ENCODE peak calls at places on chromosomes 3 and 15, in four cellular contexts. V, D, J and X are unnamed samples.

GRCh38 chr3:156017636-156018035 is 102.7 kb upstream of the KCNAB1 start:
- DNase-seq in D (no peak), J (no peak), V (no peak), X (no peak)

GRCh38 chr3:150419076-150419868 is 11.2 kb downstream of the TSC22D2 start:
- DNase-seq in J (no peak), V (no peak), D (no peak), X (no peak)

GRCh38 chr3:14174483-14174882 is 3.9 kb downstream of the XPC start:
- DNase-seq in D (no peak), V (no peak), J (no peak), X (no peak)

GRCh38 chr3:197545111-197545510 is 10.7 kb downstream of the BDH1 start:
- DNase-seq in J (no peak), V (no peak), D (no peak), X (no peak)

GRCh38 chr15:22887157-22887951 is 48.9 kb downstream of the NIPA2 start:
- DNase-seq in D (peak; percentile 51), V (no peak), J (no peak), X (no peak)

GRCh38 chr3:82883072-82883471 is 1121.6 kb upstream of the GBE1 start:
- DNase-seq in D (no peak), V (no peak), J (no peak), X (no peak)

GRCh38 chr3:126464494-126464893 is 11.2 kb downstream of the ZXDC start:
- DNase-seq in J (no peak), D (no peak), V (no peak), X (no peak)

GRCh38 chr15:78085928-78086327 is 6.4 kb upstream of the SH2D7 start:
- DNase-seq in V (no peak), J (no peak), D (no peak), X (no peak)

GRCh38 chr3:122101646-122102045 is 46.5 kb downstream of the CD86 start:
- DNase-seq in D (peak; percentile 82), J (no peak), V (no peak), X (no peak)

GRCh38 chr3:109818081-109818480 is 480.7 kb upstream of the DPPA4 start:
- DNase-seq in V (no peak), D (no peak), J (no peak), X (no peak)

GRCh38 chr3:169624533-169624972 is 39.0 kb downstream of the MECOM start:
- DNase-seq in V (no peak), D (no peak), J (no peak), X (no peak)

GRCh38 chr15:74978503-74978902 is 16.9 kb upstream of the SCAMP5 start:
- DNase-seq in D (no peak), J (no peak), V (peak; percentile 29), X (no peak)

GRCh38 chr15:101137312-101137940 is 114.4 kb downstream of the CHSY1 start:
- DNase-seq in D (no peak), V (no peak), J (no peak), X (no peak)

GRCh38 chr3:185827595-185828344 is 2.9 kb upstream of the IGF2BP2 start:
- DNase-seq in V (no peak), D (no peak), J (no peak), X (no peak)

GRCh38 chr3:112774293-112774926 is 72.3 kb downstream of the CD200R1L start:
- DNase-seq in V (no peak), J (no peak), D (no peak), X (no peak)

DNA sequence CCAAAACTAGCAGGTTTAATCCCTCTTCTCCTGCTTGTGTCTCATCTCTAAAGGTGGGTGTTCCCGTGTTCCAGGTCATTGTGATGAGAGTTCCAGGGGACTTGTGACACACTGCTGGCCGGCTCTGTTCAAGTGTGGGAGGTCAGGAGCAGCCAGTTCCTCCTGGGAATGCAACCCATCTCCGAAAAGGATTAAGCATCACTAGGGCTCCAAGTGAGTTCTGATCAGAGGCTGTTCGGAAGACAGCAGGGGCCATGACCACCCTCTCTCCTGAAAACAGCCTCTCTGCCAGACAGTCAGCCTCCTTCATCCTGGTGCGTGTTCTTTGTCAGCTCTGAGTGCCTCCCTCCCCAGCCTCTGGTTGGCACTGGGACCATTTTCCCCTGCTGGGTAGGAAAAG is at the start of gene TBC1D21:
- DNase-seq in V (no peak), D (no peak), J (no peak), X (peak; percentile 9)
- H3K27me3 ChIP-seq in V (peaks cover 24% of the 10 kb centered on the region), D (peaks cover 6% of the 10 kb centered on the region), J (peaks cover 3% of the 10 kb centered on the region), X (no peaks in the 10 kb centered on the region)

DNA sequence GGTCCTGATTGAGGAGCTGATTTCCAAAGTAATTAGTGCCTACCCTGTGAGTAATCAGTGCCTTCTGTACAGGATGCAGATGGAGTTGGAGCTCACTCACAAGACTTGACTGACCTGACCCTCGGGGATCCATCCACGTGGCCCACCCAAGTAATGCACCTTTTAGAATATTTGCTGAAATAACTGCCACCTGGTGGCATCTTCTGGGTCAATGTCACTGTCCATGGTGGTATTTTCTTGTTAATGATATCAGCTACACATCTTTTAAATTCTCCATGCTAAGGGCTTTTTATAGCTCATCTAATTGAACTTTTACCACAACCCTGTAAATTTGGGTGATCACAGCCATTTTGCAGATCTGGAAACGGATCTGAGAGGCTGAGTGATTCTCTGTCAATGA is 74.3 kb upstream of the ANKRD34C start:
- DNase-seq in D (no peak), V (no peak), J (no peak), X (no peak)
- H3K27me3 ChIP-seq in D (peaks cover 43% of the 10 kb centered on the region), V (peaks cover 42% of the 10 kb centered on the region), J (peaks cover 7% of the 10 kb centered on the region), X (no peaks in the 10 kb centered on the region)

GRCh38 chr15:60572462-60573214 is 93.7 kb upstream of the ICE2 start:
- DNase-seq in J (no peak), V (no peak), D (no peak), X (no peak)

GRCh38 chr15:60570936-60571530 is 92.1 kb upstream of the ICE2 start:
- DNase-seq in D (no peak), V (no peak), J (no peak), X (no peak)

GRCh38 chr15:60568883-60569495 is 90.0 kb upstream of the ICE2 start:
- DNase-seq in D (no peak), J (no peak), V (no peak), X (no peak)

GRCh38 chr15:60568301-60568742 is 89.4 kb upstream of the ICE2 start:
- DNase-seq in J (no peak), V (no peak), D (no peak), X (no peak)

DNA sequence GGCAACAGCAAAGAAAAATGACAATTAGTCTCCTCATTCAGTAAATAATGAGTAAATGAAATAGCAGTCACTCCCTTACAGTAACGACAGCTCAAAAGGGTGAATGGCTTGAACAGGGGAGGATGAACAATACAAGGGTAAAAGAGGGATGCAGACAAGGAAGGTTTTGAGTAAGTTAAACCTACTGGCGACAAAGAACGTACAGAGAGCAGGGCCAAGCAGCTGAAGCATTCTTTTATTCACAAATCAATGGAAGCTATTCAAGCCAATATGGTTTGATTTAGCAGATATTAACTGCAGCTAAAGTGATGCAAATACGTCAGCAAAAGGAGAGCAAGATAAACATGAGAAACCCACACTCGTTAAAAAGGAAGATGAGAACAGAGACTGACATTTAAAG is 90.7 kb upstream of the ICE2 start:
- DNase-seq in D (no peak), V (no peak), J (no peak), X (no peak)
- H3K27me3 ChIP-seq in D (no peaks in the 10 kb centered on the region), V (no peaks in the 10 kb centered on the region), J (no peaks in the 10 kb centered on the region), X (no peaks in the 10 kb centered on the region)

GRCh38 chr3:143699351-143699750 is 148.9 kb downstream of the SLC9A9 start:
- DNase-seq in J (no peak), V (no peak), D (no peak), X (no peak)

GRCh38 chr3:143697975-143698374 is 150.3 kb downstream of the SLC9A9 start:
- DNase-seq in D (no peak), J (no peak), V (no peak), X (no peak)

GRCh38 chr3:143693506-143693905 is 154.8 kb downstream of the SLC9A9 start:
- DNase-seq in D (no peak), J (no peak), V (no peak), X (no peak)
- H3K27me3 ChIP-seq in D (no peaks in the 10 kb centered on the region), J (no peaks in the 10 kb centered on the region), V (no peaks in the 10 kb centered on the region), X (no peaks in the 10 kb centered on the region)

GRCh38 chr3:195758721-195759353 is 38.1 kb downstream of the MUC20 start:
- DNase-seq in J (no peak), D (no peak), V (no peak), X (no peak)

GRCh38 chr3:195757371-195757770 is 36.6 kb downstream of the MUC20 start:
- DNase-seq in J (no peak), V (no peak), D (no peak), X (no peak)

GRCh38 chr3:195755391-195755790 is 34.6 kb downstream of the MUC20 start:
- DNase-seq in D (no peak), J (no peak), V (no peak), X (no peak)

GRCh38 chr3:195757827-195758226 is 37.0 kb downstream of the MUC20 start:
- DNase-seq in D (no peak), J (no peak), V (no peak), X (no peak)

DNA sequence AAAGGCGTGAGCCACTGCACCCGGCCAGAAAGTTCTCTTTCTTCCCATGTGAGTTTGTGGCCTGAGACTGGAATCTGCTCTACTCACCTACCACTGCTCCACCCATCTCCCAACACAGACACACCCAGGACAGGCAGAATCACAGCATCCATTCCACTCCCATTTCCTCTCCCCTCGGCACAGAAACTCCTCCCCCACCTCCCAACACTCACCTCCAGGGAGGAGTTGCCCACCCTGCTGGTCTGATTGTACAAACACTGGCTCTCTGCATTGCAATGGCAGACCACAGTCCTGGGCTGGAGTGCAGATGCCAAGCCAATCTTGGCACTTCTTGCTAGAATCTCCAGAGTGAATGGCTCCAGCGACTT is 36.1 kb downstream of the MUC20 start:
- DNase-seq in V (no peak), J (no peak), D (no peak), X (no peak)
- H3K27me3 ChIP-seq in V (peaks cover 10% of the 10 kb centered on the region), J (no peaks in the 10 kb centered on the region), D (no peaks in the 10 kb centered on the region), X (no peaks in the 10 kb centered on the region)

DNA sequence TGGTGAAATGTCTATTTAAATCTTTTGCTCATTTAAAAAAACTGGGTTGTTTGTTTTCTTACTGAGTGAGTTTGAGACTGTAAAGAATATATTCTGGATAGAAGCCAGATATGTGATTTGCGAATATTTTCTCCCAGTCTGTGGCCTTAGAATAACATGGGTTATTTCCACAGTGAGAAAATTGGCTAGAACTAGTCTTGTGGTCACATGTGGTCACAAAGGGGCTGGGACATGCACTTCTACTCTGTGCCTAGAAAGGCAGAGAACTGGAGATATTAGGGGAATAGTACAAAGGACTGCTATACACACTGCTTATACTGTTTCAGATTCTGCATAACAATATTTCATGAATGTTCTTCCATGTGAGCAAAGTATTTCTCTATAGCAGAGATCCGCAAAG is 79.9 kb upstream of the RGMA start:
- DNase-seq in V (no peak), D (no peak), J (no peak), X (no peak)
- H3K27me3 ChIP-seq in V (peaks cover 17% of the 10 kb centered on the region), D (peaks cover 3% of the 10 kb centered on the region), J (no peaks in the 10 kb centered on the region), X (no peaks in the 10 kb centered on the region)